ENCODE peak calls at places on chromosomes 5 and 9, in ten cellular contexts. V, D, W, F, S, C, Y, O, L and J are unnamed samples.

GRCh38 chr5:101473483-101473882 is 570.4 kb upstream of the ST8SIA4 start:
- DNase-seq in V (no peak), D (peak), W (no peak), F (peak), S (no peak), C (no peak), Y (no peak), O (no peak), L (no peak), J (no peak)

GRCh38 chr5:75361310-75361709 is 24.3 kb downstream of the HMGCR start:
- DNase-seq in V (no peak), D (no peak), W (no peak), F (no peak), S (no peak), C (no peak), Y (no peak), O (no peak), L (no peak), J (no peak)

GRCh38 chr5:171478946-171479775 is 59.7 kb downstream of the FGF18 start:
- DNase-seq in V (no peak), D (no peak), W (no peak), F (no peak), S (no peak), C (no peak), Y (no peak), O (no peak), L (no peak), J (no peak)

GRCh38 chr5:150295741-150296486 is 6.3 kb upstream of the CAMK2A start:
- DNase-seq in V (no peak), D (no peak), W (no peak), F (no peak), S (no peak), C (no peak), Y (no peak), O (no peak), L (no peak), J (no peak)

GRCh38 chr5:25091917-25092316 is 447.1 kb upstream of the CDH10 start:
- DNase-seq in V (no peak), D (no peak), W (no peak), F (no peak), S (no peak), C (no peak), Y (no peak), O (no peak), L (no peak), J (no peak)

GRCh38 chr5:131296213-131296672 is 32.4 kb downstream of the CDC42SE2 start:
- DNase-seq in V (no peak), D (no peak), W (no peak), F (no peak), S (no peak), C (no peak), Y (no peak), O (no peak), L (no peak), J (no peak)

GRCh38 chr9:131289301-131290038 is at the start of gene PLPP7:
- DNase-seq in V (peak), D (peak), W (no peak), F (no peak), S (no peak), C (peak), Y (peak), O (peak), L (peak), J (no peak)

GRCh38 chr5:122999947-123000563 is 36.5 kb downstream of the PPIC start:
- DNase-seq in V (no peak), D (peak), W (peak), F (peak), S (peak), C (no peak), Y (peak), O (no peak), L (no peak), J (peak)

GRCh38 chr9:38423273-38423938 is 848 bp downstream of the IGFBPL1 start:
- DNase-seq in V (no peak), D (no peak), W (no peak), F (no peak), S (no peak), C (no peak), Y (no peak), O (no peak), L (no peak), J (no peak)

GRCh38 chr9:135992486-135993408 is 31.6 kb upstream of the UBAC1 start:
- DNase-seq in V (peak), D (peak), W (peak), F (no peak), S (peak), C (peak), Y (peak), O (peak), L (peak), J (no peak)

GRCh38 chr5:24491482-24491881 is 153.3 kb downstream of the CDH10 start:
- DNase-seq in V (no peak), D (no peak), W (peak), F (no peak), S (no peak), C (no peak), Y (no peak), O (no peak), L (no peak), J (no peak)

GRCh38 chr9:93306081-93306480 is 122.1 kb downstream of the WNK2 start:
- DNase-seq in V (no peak), D (no peak), W (no peak), F (no peak), S (no peak), C (peak), Y (peak), O (no peak), L (no peak), J (no peak)

GRCh38 chr5:53095931-53096525 is 13.5 kb downstream of the MOCS2 start:
- DNase-seq in V (peak), D (peak), W (peak), F (peak), S (peak), C (peak), Y (peak), O (peak), L (peak), J (peak)

GRCh38 chr5:137888875-137889759 is at the start of gene PKD2L2:
- DNase-seq in V (peak), D (peak), W (peak), F (peak), S (peak), C (peak), Y (peak), O (peak), L (peak), J (no peak)

DNA sequence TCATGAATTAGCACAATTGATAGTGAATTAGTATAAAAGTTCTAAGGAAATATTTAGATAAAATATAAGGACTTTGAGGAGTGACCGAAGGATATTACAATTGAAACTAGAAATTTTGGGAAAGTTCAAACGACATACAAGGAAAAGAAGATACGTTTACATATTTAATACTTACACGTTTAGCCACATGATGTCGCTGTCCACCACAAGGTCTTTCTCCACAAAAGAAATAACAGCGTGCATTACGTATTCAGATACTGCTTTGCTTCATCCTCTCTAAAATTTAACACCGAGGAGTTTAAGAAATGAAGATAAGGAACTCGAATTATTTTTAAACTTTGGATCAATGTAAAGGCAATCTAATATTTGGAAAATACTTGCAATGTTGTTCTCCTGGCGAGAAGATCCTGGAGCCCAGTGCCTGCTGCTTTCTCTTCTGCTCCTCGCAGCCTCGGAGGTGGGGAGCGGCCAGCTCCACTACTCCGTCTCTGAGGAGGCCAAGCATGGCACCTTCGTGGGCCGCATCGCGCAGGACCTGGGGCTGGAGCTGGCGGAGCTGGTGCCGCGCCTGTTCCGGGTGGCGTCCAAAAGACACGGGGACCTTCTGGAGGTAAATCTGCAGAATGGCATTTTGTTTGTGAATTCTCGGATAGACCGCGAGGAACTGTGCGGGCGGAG is at the start of gene PCDHA3:
- DNase-seq in V (no peak), D (peak), W (peak), F (no peak), S (peak), C (no peak), Y (no peak), O (no peak), L (no peak), J (no peak)
- H3K4me3 ChIP-seq in V (peak), D (no peak), W (peak), F (no peak), S (no peak), C (peak), Y (no peak), O (no peak), L (peak), J (no peak)

GRCh38 chr5:73312146-73312871 is 136.3 kb downstream of the FOXD1 start:
- DNase-seq in V (no peak), D (peak), W (peak), F (no peak), S (peak), C (no peak), Y (peak), O (peak), L (no peak), J (no peak)
- H3K4me3 ChIP-seq in V (peak), D (no peak), W (no peak), F (no peak), S (no peak), C (no peak), Y (no peak), O (no peak), L (no peak), J (no peak)

GRCh38 chr9:35687972-35688557 is 1.7 kb downstream of the TPM2 start:
- DNase-seq in V (peak), D (no peak), W (no peak), F (no peak), S (no peak), C (peak), Y (no peak), O (no peak), L (peak), J (no peak)
- H3K4me3 ChIP-seq in V (peak), D (peak), W (peak), F (no peak), S (no peak), C (peak), Y (peak), O (no peak), L (peak), J (peak)

DNA sequence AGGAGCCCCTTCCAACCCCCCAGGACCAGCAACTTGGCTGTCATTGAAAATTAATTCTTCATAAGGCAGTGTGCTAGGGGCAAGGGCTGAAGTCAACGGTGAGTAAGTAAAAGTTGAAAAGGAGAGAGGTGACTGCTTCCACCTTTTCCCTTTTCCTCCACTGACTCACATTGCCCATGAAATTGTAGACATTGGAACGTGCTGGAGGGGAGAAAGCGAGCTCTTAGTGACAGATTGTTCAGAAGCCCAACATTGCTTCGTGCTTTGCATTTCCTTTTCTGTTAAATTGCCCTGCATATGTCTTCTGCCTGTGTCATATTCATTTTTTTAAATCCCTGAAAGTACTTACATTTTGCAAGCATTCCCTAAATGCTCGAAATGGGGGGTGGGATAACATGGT is 19.0 kb downstream of the GLRA1 start:
- DNase-seq in V (no peak), D (no peak), W (no peak), F (no peak), S (no peak), C (no peak), Y (no peak), O (no peak), L (no peak), J (no peak)
- H3K4me3 ChIP-seq in V (no peak), D (no peak), W (no peak), F (no peak), S (no peak), C (no peak), Y (no peak), O (no peak), L (no peak), J (no peak)

GRCh38 chr9:69674741-69675438 is 2.7 kb upstream of the APBA1 start:
- DNase-seq in V (no peak), D (peak), W (no peak), F (no peak), S (no peak), C (no peak), Y (no peak), O (no peak), L (no peak), J (no peak)

GRCh38 chr9:69674112-69674511 is 1.9 kb upstream of the APBA1 start:
- DNase-seq in V (no peak), D (peak), W (no peak), F (no peak), S (no peak), C (no peak), Y (no peak), O (peak), L (no peak), J (peak)

GRCh38 chr9:69671904-69672827 is at the start of gene APBA1:
- DNase-seq in V (peak), D (peak), W (peak), F (no peak), S (no peak), C (peak), Y (peak), O (peak), L (peak), J (no peak)

GRCh38 chr9:69672828-69673640 is 863 bp upstream of the APBA1 start:
- DNase-seq in V (peak), D (peak), W (peak), F (peak), S (peak), C (peak), Y (peak), O (peak), L (peak), J (peak)

DNA sequence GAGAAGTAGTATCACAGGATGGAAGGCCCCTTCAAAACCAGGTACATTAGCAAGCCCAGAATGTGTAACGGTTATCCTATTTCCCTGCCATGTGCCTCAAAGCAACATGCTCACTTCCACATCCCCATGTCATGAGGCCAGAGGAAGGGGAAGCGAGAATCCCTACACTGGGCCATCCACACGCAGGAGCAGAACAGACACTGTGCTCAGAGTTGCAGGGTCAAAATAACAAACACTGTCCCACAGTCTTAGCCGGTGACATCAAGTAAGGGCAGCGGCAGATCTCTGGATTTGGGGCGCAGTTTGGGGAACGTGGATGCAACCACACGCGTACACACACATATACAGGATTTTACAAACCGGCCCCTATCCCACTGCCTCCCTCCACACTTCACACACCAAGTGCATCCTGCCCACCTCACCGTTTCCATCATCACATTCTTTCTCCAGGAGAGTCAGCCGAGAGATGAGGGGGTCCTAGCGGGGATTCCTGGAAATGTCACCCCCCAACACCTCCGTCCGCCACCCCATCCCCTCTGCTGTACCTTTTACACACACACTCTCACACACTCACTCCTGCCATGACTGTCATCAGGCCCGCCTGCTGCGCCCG is 774 bp downstream of the APBA1 start:
- DNase-seq in V (no peak), D (no peak), W (no peak), F (no peak), S (no peak), C (no peak), Y (peak), O (no peak), L (no peak), J (no peak)
- H3K4me3 ChIP-seq in V (peak), D (peak), W (peak), F (no peak), S (peak), C (peak), Y (peak), O (peak), L (peak), J (no peak)

GRCh38 chr5:64814073-64814472 is 45.3 kb downstream of the CWC27 start:
- DNase-seq in V (no peak), D (no peak), W (no peak), F (peak), S (no peak), C (no peak), Y (no peak), O (no peak), L (no peak), J (no peak)
- H3K4me3 ChIP-seq in V (no peak), D (no peak), W (no peak), F (no peak), S (no peak), C (no peak), Y (no peak), O (no peak), L (no peak), J (no peak)

GRCh38 chr9:121893787-121894186 is 199.3 kb downstream of the TTLL11 start:
- DNase-seq in V (no peak), D (no peak), W (no peak), F (no peak), S (peak), C (no peak), Y (no peak), O (no peak), L (no peak), J (no peak)
- H3K4me3 ChIP-seq in V (no peak), D (no peak), W (no peak), F (no peak), S (no peak), C (no peak), Y (no peak), O (no peak), L (no peak), J (no peak)

GRCh38 chr5:126015244-126016054 is 407.8 kb upstream of the GRAMD2B start:
- DNase-seq in V (no peak), D (peak), W (no peak), F (no peak), S (no peak), C (no peak), Y (no peak), O (peak), L (no peak), J (no peak)
- H3K4me3 ChIP-seq in V (no peak), D (no peak), W (no peak), F (no peak), S (no peak), C (no peak), Y (no peak), O (no peak), L (no peak), J (no peak)

GRCh38 chr5:180808461-180809000 is 5.9 kb upstream of the MGAT1 start:
- DNase-seq in V (no peak), D (no peak), W (no peak), F (no peak), S (no peak), C (no peak), Y (no peak), O (no peak), L (no peak), J (no peak)

GRCh38 chr5:180809403-180810209 is 7.0 kb upstream of the MGAT1 start:
- DNase-seq in V (peak), D (peak), W (peak), F (no peak), S (peak), C (peak), Y (peak), O (peak), L (peak), J (peak)

GRCh38 chr5:180810210-180811011 is 7.8 kb upstream of the MGAT1 start:
- DNase-seq in V (peak), D (peak), W (peak), F (peak), S (peak), C (peak), Y (peak), O (peak), L (peak), J (peak)

GRCh38 chr5:180806351-180807011 is 3.9 kb upstream of the MGAT1 start:
- DNase-seq in V (no peak), D (no peak), W (no peak), F (no peak), S (peak), C (no peak), Y (no peak), O (no peak), L (no peak), J (no peak)

DNA sequence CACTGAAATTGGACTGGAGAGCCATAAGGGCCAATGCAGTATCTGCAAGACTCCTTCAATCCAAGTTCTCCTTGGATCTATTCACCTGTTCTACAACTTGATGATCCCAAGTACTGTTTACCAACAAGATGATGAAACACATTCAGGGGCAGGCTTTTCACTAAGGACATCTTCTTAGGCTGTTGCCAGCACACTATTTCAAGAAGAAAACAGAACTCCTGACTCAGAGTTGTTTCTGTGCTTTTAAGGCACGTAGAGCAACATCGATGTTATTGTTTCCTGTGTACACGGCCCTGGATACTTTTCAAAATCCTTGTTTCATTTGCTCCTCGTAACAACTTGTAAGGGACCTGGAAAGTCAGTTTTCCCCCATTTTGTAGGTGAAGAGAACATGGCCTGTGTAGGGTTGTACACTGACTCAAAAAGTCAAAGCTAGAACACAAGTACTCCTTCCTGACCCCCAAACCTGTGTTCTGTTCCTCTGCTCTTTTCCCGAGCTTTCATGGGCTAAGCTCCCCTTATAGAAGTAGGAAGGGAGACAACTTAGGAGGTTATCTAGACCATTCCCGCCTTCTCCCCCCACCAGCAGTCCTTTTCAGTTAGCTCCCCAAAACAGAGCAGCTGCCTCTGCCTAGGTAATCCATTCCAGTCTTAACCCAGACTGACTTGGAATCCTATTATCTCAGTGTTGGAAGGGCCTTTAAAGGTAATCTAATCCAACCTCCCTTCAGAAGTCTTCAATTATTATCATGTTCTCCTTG is 5.2 kb upstream of the MGAT1 start:
- DNase-seq in V (no peak), D (peak), W (no peak), F (no peak), S (no peak), C (no peak), Y (no peak), O (peak), L (no peak), J (no peak)
- H3K4me3 ChIP-seq in V (peak), D (no peak), W (peak), F (peak), S (peak), C (peak), Y (no peak), O (peak), L (no peak), J (peak)

GRCh38 chr9:133274236-133275104 is 531 bp downstream of the ABO start:
- DNase-seq in V (no peak), D (no peak), W (no peak), F (no peak), S (no peak), C (no peak), Y (no peak), O (no peak), L (no peak), J (no peak)
- H3K4me3 ChIP-seq in V (peak), D (no peak), W (no peak), F (no peak), S (no peak), C (peak), Y (no peak), O (no peak), L (peak), J (peak)